ENCODE peak calls at places on chromosomes 3 and 15, in four cellular contexts. H, C, A and P are unnamed samples.

GRCh38 chr3:155390361-155390760 is 96.9 kb upstream of the STRIT1 start:
- DNase-seq in A (no peak), C (no peak), H (no peak), P (no peak)

GRCh38 chr3:119541547-119541946 is 17.9 kb downstream of the CD80 start:
- DNase-seq in C (no peak), A (no peak), H (no peak), P (no peak)

GRCh38 chr3:194779729-194780224 is 94.1 kb downstream of the FAM43A start:
- DNase-seq in H (peak; percentile 51), C (no peak), A (no peak), P (peak; percentile 11)

GRCh38 chr3:97952280-97952679 is 20.0 kb downstream of the RIOX2 start:
- DNase-seq in A (peak; percentile 43), C (no peak), H (no peak), P (no peak)

GRCh38 chr3:23567917-23568316 is 237.8 kb upstream of the UBE2E1 start:
- DNase-seq in C (no peak), A (no peak), H (peak; percentile 32), P (peak; percentile 94)

GRCh38 chr3:64533565-64534317 is 154.1 kb downstream of the ADAMTS9 start:
- DNase-seq in A (peak; percentile 84), C (peak; percentile 49), H (peak; percentile 87), P (peak; percentile 85)

GRCh38 chr3:181616088-181617070 is 95.3 kb upstream of the SOX2 start:
- DNase-seq in C (no peak), A (no peak), H (no peak), P (no peak)

GRCh38 chr15:96625251-96625650 is 294.8 kb downstream of the NR2F2 start:
- DNase-seq in A (no peak), C (no peak), H (no peak), P (no peak)

GRCh38 chr3:28348286-28348636 is 260 bp upstream of the ZCWPW2 start:
- DNase-seq in A (no peak), H (no peak), C (no peak), P (no peak)

GRCh38 chr15:77992356-77993222 is 84.9 kb downstream of the TBC1D2B start:
- DNase-seq in C (no peak), H (peak; percentile 61), A (no peak), P (no peak)

DNA sequence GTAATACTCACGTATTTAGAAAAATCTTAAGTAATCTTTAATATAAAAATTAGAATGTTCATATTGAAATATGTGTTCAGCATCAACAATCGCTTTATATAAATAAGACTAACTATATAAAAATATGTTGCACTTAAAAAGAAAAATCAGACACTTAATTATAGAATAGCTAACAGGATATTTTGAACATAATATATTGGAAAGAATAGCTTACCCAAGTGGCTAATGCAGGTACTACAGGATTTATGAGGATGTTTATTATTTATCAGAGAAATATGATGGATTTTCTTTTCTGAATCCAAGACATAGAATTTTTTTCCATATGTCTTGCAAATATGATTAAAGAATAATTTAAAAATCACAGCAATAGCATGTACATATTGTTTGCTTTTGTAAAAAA is 567.9 kb upstream of the GBE1 start:
- DNase-seq in H (no peak), C (no peak), A (no peak), P (no peak)
- TF ChIP-seq CTCF in H (peak; percentile 24), C (no peak), A (no peak), P (no peak)

DNA sequence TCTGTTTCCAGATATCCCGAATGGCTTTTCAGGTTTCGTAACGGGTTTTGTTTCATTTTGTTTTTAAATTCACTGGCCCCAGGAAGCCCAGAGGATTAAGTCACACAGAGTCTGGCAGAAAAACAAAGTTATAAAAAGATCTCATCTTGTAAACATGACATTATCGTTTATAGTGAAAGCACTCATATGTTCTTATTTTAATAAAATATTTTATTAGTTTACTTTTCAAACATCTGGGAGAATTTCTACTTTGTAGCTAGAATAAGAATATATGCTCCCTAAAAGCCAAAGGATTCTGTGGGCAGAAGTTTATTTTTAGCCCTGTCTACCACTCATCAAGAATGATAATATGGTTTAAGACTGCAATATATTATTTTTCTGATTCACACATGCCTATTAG is 149.3 kb upstream of the SLC2A2 start:
- DNase-seq in A (no peak), H (no peak), C (no peak), P (no peak)
- H3K4me3 ChIP-seq in A (no peak overlapping the region), H (peak overlapping the region; percentile 26), C (no peak overlapping the region), P (no peak overlapping the region)

GRCh38 chr3:57221883-57222282 is 5.6 kb upstream of the APPL1 start:
- DNase-seq in A (no peak), C (no peak), H (no peak), P (no peak)
- TF ChIP-seq CTCF in A (no peak), C (peak; percentile 47), H (peak; percentile 9), P (peak; percentile 28)

DNA sequence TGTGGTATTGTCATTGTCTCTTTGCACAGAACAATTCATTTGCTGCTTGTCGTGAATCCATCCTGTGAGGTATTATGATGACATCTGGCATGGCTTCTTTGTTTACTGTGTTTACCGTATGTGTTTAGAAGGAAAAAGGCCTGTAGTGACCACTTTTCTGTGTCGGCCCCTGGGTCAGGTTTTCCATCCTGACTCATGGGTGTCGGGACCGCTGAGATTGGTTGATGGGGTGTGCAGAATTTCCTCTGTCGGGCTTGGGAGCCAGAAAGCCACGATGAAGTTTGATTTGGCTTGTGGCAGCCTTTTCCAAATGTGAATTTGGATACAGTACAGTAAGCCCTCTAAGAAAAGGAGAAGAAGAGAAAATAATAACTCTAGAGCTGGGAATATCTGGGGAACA is 113.5 kb downstream of the FNDC3B start:
- DNase-seq in A (no peak), H (peak; percentile 39), C (no peak), P (no peak)
- H3K4me3 ChIP-seq in A (no peak overlapping the region), H (peak overlapping the region; percentile 5), C (no peak overlapping the region), P (no peak overlapping the region)

GRCh38 chr3:139586420-139587017 is 47.0 kb upstream of the RBP1 start:
- DNase-seq in A (no peak), H (no peak), C (no peak), P (no peak)

GRCh38 chr3:139585820-139586219 is 46.3 kb upstream of the RBP1 start:
- DNase-seq in H (no peak), C (no peak), A (no peak), P (no peak)

GRCh38 chr3:139588450-139588849 is 48.9 kb upstream of the RBP1 start:
- DNase-seq in H (peak; percentile 43), C (no peak), A (no peak), P (no peak)
- TF ChIP-seq CTCF in H (no peak), C (no peak), A (no peak), P (no peak)

GRCh38 chr3:142029052-142029642 is 120.2 kb downstream of the TFDP2 start:
- DNase-seq in H (no peak), C (no peak), A (no peak), P (no peak)

GRCh38 chr3:142028174-142028833 is 121.0 kb downstream of the TFDP2 start:
- DNase-seq in C (no peak), H (no peak), A (peak; percentile 14), P (peak; percentile 85)

GRCh38 chr3:142027295-142027694 is 122.0 kb downstream of the TFDP2 start:
- DNase-seq in A (no peak), H (no peak), C (no peak), P (no peak)

GRCh38 chr3:142026333-142026732 is 123.0 kb downstream of the TFDP2 start:
- DNase-seq in C (no peak), H (no peak), A (no peak), P (no peak)

DNA sequence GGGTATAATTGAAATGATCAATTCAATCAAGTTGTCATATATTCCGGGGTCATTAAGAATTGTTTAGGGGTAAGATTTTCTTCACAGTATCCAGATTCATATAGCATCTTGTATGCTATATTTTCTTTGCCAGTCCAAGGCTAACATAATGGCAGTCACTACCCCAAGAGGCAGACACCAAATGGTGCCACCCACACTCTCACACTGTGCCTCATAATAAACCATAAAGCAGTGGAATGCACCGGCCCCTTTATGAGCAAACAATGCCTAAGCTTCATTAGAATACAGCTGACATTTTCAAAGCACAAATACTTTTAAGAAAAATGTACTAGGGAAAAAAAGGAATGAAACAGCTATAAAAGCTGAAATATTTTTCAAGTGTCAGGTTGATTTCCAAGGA is 121.6 kb downstream of the TFDP2 start:
- DNase-seq in A (peak; percentile 41), C (no peak), H (no peak), P (peak; percentile 18)
- H3K4me3 ChIP-seq in A (peak overlapping the region; percentile 31), C (peak overlapping the region; percentile 45), H (peak overlapping the region; percentile 45), P (peak overlapping the region; percentile 50)

GRCh38 chr3:13673207-13673606 is 124.3 kb downstream of the FBLN2 start:
- DNase-seq in A (no peak), H (no peak), C (peak; percentile 50), P (no peak)
- TF ChIP-seq CTCF in A (no peak), H (no peak), C (peak; percentile 8), P (peak; percentile 30)